ENCODE peak calls at places on chromosome 14, in five cellular contexts. R, W, B, L and P are unnamed samples.
A peak's percentile ranks its signal among the peaks of the same experiment; 100 is the strongest.

GRCh38 chr14:43706901-43707300 is 800.2 kb downstream of the FSCB start:
- DNase-seq in R (no peak), W (no peak), B (no peak), L (no peak), P (no peak)

GRCh38 chr14:42490536-42490935 is 883.9 kb downstream of the LRFN5 start:
- DNase-seq in R (no peak), W (no peak), B (no peak), L (no peak), P (no peak)

GRCh38 chr14:77612011-77612620 is 4.3 kb downstream of the SPTLC2 start:
- DNase-seq in R (no peak), W (no peak), B (no peak), L (no peak), P (no peak)

GRCh38 chr14:67457782-67458181 is 30.7 kb downstream of the TMEM229B start:
- DNase-seq in R (peak; percentile 57), W (no peak), B (no peak), L (no peak), P (no peak)

GRCh38 chr14:58768977-58769376 is 131.2 kb downstream of the DACT1 start:
- DNase-seq in R (no peak), W (no peak), B (no peak), L (no peak), P (no peak)

GRCh38 chr14:56300495-56300894 is 182.3 kb downstream of the PELI2 start:
- DNase-seq in R (no peak), W (no peak), B (no peak), L (no peak), P (no peak)

GRCh38 chr14:23202001-23202400 is 18.5 kb upstream of the SLC7A8 start:
- DNase-seq in R (no peak), W (no peak), B (no peak), L (no peak), P (no peak)

GRCh38 chr14:37590096-37590809 is 4.8 kb downstream of the FOXA1 start:
- DNase-seq in R (no peak), W (no peak), B (no peak), L (no peak), P (no peak)

GRCh38 chr14:76109087-76109880 is 42.4 kb upstream of the GPATCH2L start:
- DNase-seq in R (no peak), W (no peak), B (no peak), L (no peak), P (no peak)

GRCh38 chr14:88667555-88668273 is 104.9 kb downstream of the ZC3H14 start:
- DNase-seq in R (no peak), W (peak; percentile 8), B (peak; percentile 25), L (peak; percentile 37), P (peak; percentile 56)

GRCh38 chr14:32648434-32648833 is 290.2 kb upstream of the NPAS3 start:
- DNase-seq in R (no peak), W (no peak), B (no peak), L (no peak), P (no peak)

GRCh38 chr14:104827173-104828055 is 26.5 kb downstream of the ZBTB42 start:
- DNase-seq in R (peak; percentile 65), W (peak; percentile 24), B (peak; percentile 40), L (no peak), P (no peak)

GRCh38 chr14:100105357-100106169 is 40.3 kb downstream of the EVL start:
- DNase-seq in R (no peak), W (no peak), B (no peak), L (no peak), P (no peak)

GRCh38 chr14:37591311-37591940 is 3.6 kb downstream of the FOXA1 start:
- DNase-seq in R (peak; percentile 64), W (no peak), B (no peak), L (no peak), P (no peak)

GRCh38 chr14:65242732-65243134 is 140.4 kb upstream of the MAX start:
- DNase-seq in R (no peak), W (no peak), B (no peak), L (no peak), P (no peak)

GRCh38 chr14:23252006-23252405 is 14.3 kb downstream of the RNF212B start:
- DNase-seq in R (no peak), W (no peak), B (no peak), L (no peak), P (no peak)

GRCh38 chr14:24542346-24542936 is 33.6 kb downstream of the CTSG start:
- DNase-seq in R (no peak), W (no peak), B (no peak), L (no peak), P (no peak)

GRCh38 chr14:104553166-104554087 is 26.1 kb upstream of the C14orf180 start:
- DNase-seq in R (peak; percentile 41), W (no peak), B (no peak), L (no peak), P (peak; percentile 19)

GRCh38 chr14:23640524-23641141 is 4.5 kb downstream of the DHRS2 start:
- DNase-seq in R (no peak), W (no peak), B (peak; percentile 80), L (peak; percentile 92), P (no peak)

GRCh38 chr14:57865450-57866198 is at the start of gene SLC35F4:
- DNase-seq in R (no peak), W (no peak), B (no peak), L (peak; percentile 33), P (peak; percentile 46)

GRCh38 chr14:49863483-49864262 is 11.1 kb upstream of the NEMF start:
- DNase-seq in R (no peak), W (no peak), B (peak; percentile 41), L (peak; percentile 33), P (no peak)

GRCh38 chr14:59346796-59347510 is 118.2 kb downstream of the GPR135 start:
- DNase-seq in R (no peak), W (no peak), B (no peak), L (no peak), P (no peak)

GRCh38 chr14:32230181-32230580 is 27.1 kb upstream of the RNU6-8 start:
- DNase-seq in R (no peak), W (no peak), B (no peak), L (no peak), P (no peak)

GRCh38 chr14:100416921-100417451 is 93.8 kb downstream of the SLC25A47 start:
- DNase-seq in R (no peak), W (no peak), B (no peak), L (no peak), P (no peak)

GRCh38 chr14:38202444-38203191 is 5.1 kb upstream of the SSTR1 start:
- DNase-seq in R (no peak), W (no peak), B (no peak), L (no peak), P (no peak)

GRCh38 chr14:38138581-38139138 is 69.0 kb upstream of the SSTR1 start:
- DNase-seq in R (no peak), W (no peak), B (no peak), L (no peak), P (no peak)

GRCh38 chr14:96735509-96735908 is 61.7 kb upstream of the VRK1 start:
- DNase-seq in R (no peak), W (no peak), B (no peak), L (no peak), P (no peak)

GRCh38 chr14:23301288-23301968 is 1.2 kb downstream of the PPP1R3E start:
- DNase-seq in R (peak; percentile 99), W (peak; percentile 96), B (peak; percentile 97), L (peak; percentile 98), P (peak; percentile 96)

GRCh38 chr14:89915114-89915878 is 39.2 kb downstream of the EFCAB11 start:
- DNase-seq in R (no peak), W (peak; percentile 24), B (peak; percentile 62), L (peak; percentile 60), P (peak; percentile 35)

GRCh38 chr14:32230695-32231280 is 27.7 kb upstream of the RNU6-8 start:
- DNase-seq in R (no peak), W (no peak), B (no peak), L (no peak), P (no peak)

GRCh38 chr14:92938890-92939671 is 16.1 kb downstream of the CHGA start:
- DNase-seq in R (no peak), W (no peak), B (no peak), L (no peak), P (no peak)

GRCh38 chr14:32070282-32070681 is 6.8 kb upstream of the ARHGAP5 start:
- DNase-seq in R (no peak), W (no peak), B (no peak), L (no peak), P (no peak)

GRCh38 chr14:71242237-71242748 is 335.0 kb downstream of the PCNX1 start:
- DNase-seq in R (no peak), W (no peak), B (peak; percentile 76), L (no peak), P (no peak)

GRCh38 chr14:77505031-77505430 is 6.4 kb upstream of the ISM2 start:
- DNase-seq in R (no peak), W (no peak), B (no peak), L (no peak), P (no peak)

GRCh38 chr14:32013083-32013482 is 64.0 kb upstream of the ARHGAP5 start:
- DNase-seq in R (no peak), W (no peak), B (no peak), L (no peak), P (no peak)

DNA sequence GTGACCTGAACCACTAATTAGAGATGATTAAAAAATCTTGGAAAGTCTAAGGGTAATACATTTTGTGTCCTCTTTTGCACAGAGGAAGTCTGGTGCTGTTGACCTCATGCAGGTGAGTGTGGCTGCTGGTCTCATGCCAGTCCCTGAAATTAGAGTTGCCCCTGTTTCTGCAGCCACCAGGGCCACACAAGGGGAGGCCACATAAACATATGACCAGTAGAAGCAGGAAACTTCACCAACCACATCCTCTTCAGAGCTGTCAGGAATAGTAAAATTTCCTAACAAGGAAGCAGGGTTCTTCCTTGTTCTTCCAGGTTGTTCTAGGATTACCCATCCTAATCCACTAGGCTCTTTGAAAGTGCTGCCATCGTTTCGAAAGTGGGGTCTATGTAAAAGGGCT is 28.3 kb downstream of the PSMA6 start:
- DNase-seq in R (no peak), W (no peak), B (no peak), L (no peak), P (no peak)
- H3K27ac ChIP-seq in R (no peak overlapping the region), W (no peak overlapping the region), B (no peak overlapping the region), L (no peak overlapping the region), P (no peak overlapping the region)

GRCh38 chr14:61470954-61471279 is 149.5 kb downstream of the PRKCH start:
- DNase-seq in R (no peak), W (no peak), B (no peak), L (no peak), P (no peak)
- H3K27ac ChIP-seq in R (peak overlapping the region; percentile 62), W (no peak overlapping the region), B (peak overlapping the region; percentile 37), L (no peak overlapping the region), P (peak overlapping the region; percentile 26)

GRCh38 chr14:68680541-68681051 is 112.3 kb downstream of the ZFP36L1 start:
- DNase-seq in R (no peak), W (no peak), B (no peak), L (peak; percentile 19), P (no peak)
- H3K27ac ChIP-seq in R (peak overlapping the region; percentile 80), W (no peak overlapping the region), B (peak overlapping the region; percentile 84), L (no peak overlapping the region), P (no peak overlapping the region)

DNA sequence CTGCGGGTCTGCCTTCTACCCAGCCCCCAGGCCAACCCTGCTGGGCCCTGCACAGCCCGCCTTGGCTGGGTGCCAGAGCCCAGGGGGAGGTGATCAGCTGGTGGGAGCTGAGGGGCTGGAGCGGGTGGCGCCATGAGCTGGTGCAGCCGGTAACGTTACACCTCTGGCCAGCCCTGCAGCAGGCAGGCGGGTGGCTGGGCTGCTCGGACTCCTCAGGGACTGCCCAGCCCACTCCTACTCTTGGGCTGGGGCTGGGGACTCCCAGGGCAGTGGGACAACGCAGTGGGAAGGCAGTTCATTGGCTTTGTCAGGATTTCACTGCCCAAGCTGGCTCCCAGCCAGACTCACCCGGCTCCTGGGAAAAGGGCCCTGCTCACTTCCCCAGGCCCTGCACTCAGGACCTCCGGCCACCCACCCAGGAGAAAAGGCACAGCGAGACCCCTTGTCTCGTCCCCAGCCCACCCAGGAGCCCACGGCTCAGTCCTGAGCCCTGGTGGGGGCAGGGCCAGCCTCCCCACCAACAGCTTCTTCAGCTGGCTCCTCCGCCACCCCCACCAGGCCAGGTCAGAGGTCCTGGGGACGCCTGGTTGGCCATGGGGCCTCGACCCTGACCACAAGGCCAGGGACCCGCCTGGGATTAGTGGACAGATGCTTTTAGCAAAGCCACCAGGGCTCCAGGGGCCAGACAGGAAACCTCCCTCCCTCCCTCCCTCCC is 1.0 kb downstream of the PGF start:
- DNase-seq in R (no peak), W (no peak), B (no peak), L (no peak), P (no peak)
- H3K27ac ChIP-seq in R (no peak overlapping the region), W (no peak overlapping the region), B (peak overlapping the region; percentile 19), L (no peak overlapping the region), P (no peak overlapping the region)